ENCODE peak calls at places on chromosome 9, in nine cellular contexts. One of them, this sample, is unnamed.

GRCh38 chr9:95373069-95373681 is 55.7 kb upstream of the FANCC start:
- DNase-seq in body of pancreas: no peak
- DNase-seq in CD8-positive, alpha-beta T cell: no peak
- DNase-seq in foreskin keratinocyte: peak; percentile 19
- DNase-seq in AG04450: no peak
- DNase-seq in HL-60: no peak
- DNase-seq in hepatocyte: no peak
- DNase-seq in omental fat pad: no peak
- DNase-seq in neural crest cell: no peak
- DNase-seq in this sample: peak; percentile 35

GRCh38 chr9:131865446-131866195 is 125.7 kb upstream of the RAPGEF1 start:
- DNase-seq in CD8-positive, alpha-beta T cell: no peak
- DNase-seq in neural crest cell: no peak
- DNase-seq in body of pancreas: no peak
- DNase-seq in AG04450: no peak
- DNase-seq in foreskin keratinocyte: no peak
- DNase-seq in omental fat pad: no peak
- DNase-seq in HL-60: no peak
- DNase-seq in hepatocyte: no peak
- DNase-seq in this sample: no peak

GRCh38 chr9:89009049-89009840 is 18.0 kb downstream of the S1PR3 start:
- DNase-seq in neural crest cell: no peak
- DNase-seq in foreskin keratinocyte: no peak
- DNase-seq in AG04450: no peak
- DNase-seq in body of pancreas: no peak
- DNase-seq in omental fat pad: no peak
- DNase-seq in CD8-positive, alpha-beta T cell: no peak
- DNase-seq in hepatocyte: no peak
- DNase-seq in HL-60: no peak
- DNase-seq in this sample: no peak

GRCh38 chr9:14616188-14616982 is 76.8 kb downstream of the ZDHHC21 start:
- DNase-seq in hepatocyte: peak; percentile 68
- DNase-seq in AG04450: peak; percentile 42
- DNase-seq in CD8-positive, alpha-beta T cell: no peak
- DNase-seq in omental fat pad: no peak
- DNase-seq in body of pancreas: no peak
- DNase-seq in neural crest cell: no peak
- DNase-seq in foreskin keratinocyte: peak; percentile 30
- DNase-seq in HL-60: peak; percentile 1
- DNase-seq in this sample: peak; percentile 65

GRCh38 chr9:126587187-126588185 is 26.2 kb upstream of the LMX1B start:
- DNase-seq in neural crest cell: no peak
- DNase-seq in body of pancreas: peak; percentile 53
- DNase-seq in omental fat pad: no peak
- DNase-seq in HL-60: no peak
- DNase-seq in CD8-positive, alpha-beta T cell: no peak
- DNase-seq in hepatocyte: peak; percentile 70
- DNase-seq in AG04450: no peak
- DNase-seq in foreskin keratinocyte: no peak
- DNase-seq in this sample: no peak

GRCh38 chr9:121698627-121699270 is 47.3 kb downstream of the DAB2IP start:
- DNase-seq in omental fat pad: no peak
- DNase-seq in neural crest cell: peak; percentile 68
- DNase-seq in HL-60: no peak
- DNase-seq in body of pancreas: peak; percentile 34
- DNase-seq in AG04450: no peak
- DNase-seq in foreskin keratinocyte: no peak
- DNase-seq in hepatocyte: peak; percentile 76
- DNase-seq in CD8-positive, alpha-beta T cell: no peak
- DNase-seq in this sample: no peak

GRCh38 chr9:136244776-136245193 is 827 bp downstream of the QSOX2 start:
- DNase-seq in body of pancreas: no peak
- DNase-seq in omental fat pad: no peak
- DNase-seq in foreskin keratinocyte: no peak
- DNase-seq in CD8-positive, alpha-beta T cell: no peak
- DNase-seq in HL-60: no peak
- DNase-seq in AG04450: no peak
- DNase-seq in hepatocyte: no peak
- DNase-seq in neural crest cell: no peak
- DNase-seq in this sample: no peak

GRCh38 chr9:70935856-70936255 is 185.6 kb downstream of the TRPM3 start:
- DNase-seq in HL-60: no peak
- DNase-seq in hepatocyte: no peak
- DNase-seq in AG04450: no peak
- DNase-seq in body of pancreas: no peak
- DNase-seq in neural crest cell: no peak
- DNase-seq in foreskin keratinocyte: no peak
- DNase-seq in omental fat pad: no peak
- DNase-seq in CD8-positive, alpha-beta T cell: no peak
- DNase-seq in this sample: no peak

GRCh38 chr9:123611228-123611627 is 255.2 kb downstream of the CRB2 start:
- DNase-seq in AG04450: no peak
- DNase-seq in hepatocyte: no peak
- DNase-seq in neural crest cell: no peak
- DNase-seq in foreskin keratinocyte: no peak
- DNase-seq in body of pancreas: no peak
- DNase-seq in omental fat pad: no peak
- DNase-seq in HL-60: no peak
- DNase-seq in CD8-positive, alpha-beta T cell: no peak
- DNase-seq in this sample: no peak

GRCh38 chr9:93270976-93271375 is 87.0 kb downstream of the WNK2 start:
- DNase-seq in hepatocyte: no peak
- DNase-seq in omental fat pad: no peak
- DNase-seq in neural crest cell: no peak
- DNase-seq in AG04450: no peak
- DNase-seq in HL-60: no peak
- DNase-seq in foreskin keratinocyte: peak; percentile 17
- DNase-seq in body of pancreas: no peak
- DNase-seq in CD8-positive, alpha-beta T cell: no peak
- DNase-seq in this sample: peak; percentile 32

GRCh38 chr9:114399381-114399780 is 11.6 kb upstream of the AKNA start:
- DNase-seq in foreskin keratinocyte: peak; percentile 45
- DNase-seq in CD8-positive, alpha-beta T cell: no peak
- DNase-seq in body of pancreas: no peak
- DNase-seq in omental fat pad: no peak
- DNase-seq in hepatocyte: no peak
- DNase-seq in AG04450: no peak
- DNase-seq in HL-60: no peak
- DNase-seq in neural crest cell: no peak
- DNase-seq in this sample: no peak

GRCh38 chr9:128160603-128160987 is 530 bp downstream of the BBLN start:
- DNase-seq in hepatocyte: peak; percentile 45
- DNase-seq in omental fat pad: no peak
- DNase-seq in foreskin keratinocyte: no peak
- DNase-seq in CD8-positive, alpha-beta T cell: no peak
- DNase-seq in body of pancreas: no peak
- DNase-seq in AG04450: no peak
- DNase-seq in neural crest cell: no peak
- DNase-seq in HL-60: peak; percentile 33
- DNase-seq in this sample: no peak

GRCh38 chr9:92486371-92486770 is 4.1 kb upstream of the ASPN start:
- DNase-seq in hepatocyte: no peak
- DNase-seq in AG04450: no peak
- DNase-seq in body of pancreas: no peak
- DNase-seq in CD8-positive, alpha-beta T cell: no peak
- DNase-seq in HL-60: no peak
- DNase-seq in foreskin keratinocyte: no peak
- DNase-seq in omental fat pad: no peak
- DNase-seq in neural crest cell: no peak
- DNase-seq in this sample: no peak

GRCh38 chr9:88813810-88814209 is 177.5 kb upstream of the S1PR3 start:
- DNase-seq in hepatocyte: no peak
- DNase-seq in AG04450: no peak
- DNase-seq in omental fat pad: no peak
- DNase-seq in HL-60: no peak
- DNase-seq in CD8-positive, alpha-beta T cell: no peak
- DNase-seq in neural crest cell: no peak
- DNase-seq in body of pancreas: no peak
- DNase-seq in foreskin keratinocyte: no peak
- DNase-seq in this sample: no peak

GRCh38 chr9:306907-307306 is 92.2 kb downstream of the DOCK8 start:
- DNase-seq in CD8-positive, alpha-beta T cell: no peak
- DNase-seq in foreskin keratinocyte: no peak
- DNase-seq in body of pancreas: peak; percentile 21
- DNase-seq in omental fat pad: no peak
- DNase-seq in neural crest cell: no peak
- DNase-seq in hepatocyte: no peak
- DNase-seq in AG04450: no peak
- DNase-seq in HL-60: peak; percentile 72
- DNase-seq in this sample: no peak
- TF ChIP-seq CTCF in CD8-positive, alpha-beta T cell: no peak
- TF ChIP-seq CTCF in foreskin keratinocyte: peak; percentile 54
- TF ChIP-seq CTCF in body of pancreas: no peak
- TF ChIP-seq CTCF in omental fat pad: no peak
- TF ChIP-seq CTCF in neural crest cell: no peak
- TF ChIP-seq CTCF in hepatocyte: peak; percentile 4
- TF ChIP-seq CTCF in AG04450: no peak
- TF ChIP-seq CTCF in HL-60: peak; percentile 46
- TF ChIP-seq CTCF in this sample: no peak

DNA sequence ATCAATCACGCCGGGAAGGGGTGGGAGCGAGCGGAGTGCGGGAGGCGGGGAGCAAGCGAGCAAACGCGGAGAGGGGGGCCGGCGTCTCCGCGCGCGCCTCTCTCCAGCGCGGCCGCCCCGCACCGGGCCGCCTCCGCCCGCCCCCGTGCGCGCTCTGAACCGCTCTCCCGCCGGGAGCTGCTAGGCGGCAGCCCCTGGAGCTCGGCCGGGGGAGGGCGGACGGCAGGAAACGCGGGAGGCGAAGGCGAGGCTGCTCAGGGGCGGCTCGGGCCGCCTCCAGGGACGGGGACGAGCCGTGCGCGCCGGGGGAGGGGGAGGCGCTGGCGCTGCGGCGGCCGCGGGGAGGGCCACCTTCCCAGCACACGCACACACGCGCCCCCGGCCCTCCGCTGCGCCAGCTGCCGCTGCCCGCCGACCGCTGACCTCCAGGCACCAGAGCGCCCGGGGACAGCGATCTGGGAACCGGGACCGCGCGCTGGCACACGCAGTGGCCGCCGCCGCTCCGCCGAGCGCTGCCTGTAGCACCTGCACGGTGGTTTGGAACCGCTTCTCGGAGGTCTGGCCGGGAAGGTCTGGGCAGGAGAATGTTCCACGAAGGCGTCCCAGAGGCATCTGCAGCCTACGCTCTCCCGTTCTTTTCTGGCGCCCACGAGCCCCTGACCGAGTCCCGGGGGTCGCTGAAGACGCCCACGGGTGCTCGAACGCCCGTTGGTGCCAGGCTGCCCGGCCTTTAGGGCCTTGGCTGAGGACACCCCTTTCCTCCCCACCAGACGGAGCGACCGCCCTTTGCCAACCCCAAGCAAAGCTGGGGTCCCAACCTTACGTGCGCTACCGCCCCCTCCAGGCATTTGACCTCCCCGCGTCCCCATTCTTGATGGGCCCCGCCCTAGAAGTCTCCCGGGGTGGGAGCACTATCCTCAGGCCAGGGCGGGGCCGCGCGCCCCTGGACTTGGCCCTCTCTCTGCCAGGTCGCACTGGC is at the start of gene GABBR2:
- DNase-seq in CD8-positive, alpha-beta T cell: no peak
- DNase-seq in omental fat pad: no peak
- DNase-seq in HL-60: no peak
- DNase-seq in AG04450: no peak
- DNase-seq in foreskin keratinocyte: peak; percentile 1
- DNase-seq in neural crest cell: peak; percentile 14
- DNase-seq in body of pancreas: no peak
- DNase-seq in hepatocyte: peak; percentile 25
- DNase-seq in this sample: no peak
- TF ChIP-seq CTCF in CD8-positive, alpha-beta T cell: no peak
- TF ChIP-seq CTCF in omental fat pad: no peak
- TF ChIP-seq CTCF in HL-60: no peak
- TF ChIP-seq CTCF in AG04450: no peak
- TF ChIP-seq CTCF in foreskin keratinocyte: no peak
- TF ChIP-seq CTCF in neural crest cell: no peak
- TF ChIP-seq CTCF in body of pancreas: no peak
- TF ChIP-seq CTCF in hepatocyte: no peak
- TF ChIP-seq CTCF in this sample: no peak

GRCh38 chr9:34256104-34256503 is 73.0 kb downstream of the KIF24 start:
- DNase-seq in AG04450: no peak
- DNase-seq in omental fat pad: no peak
- DNase-seq in HL-60: no peak
- DNase-seq in CD8-positive, alpha-beta T cell: no peak
- DNase-seq in hepatocyte: no peak
- DNase-seq in neural crest cell: no peak
- DNase-seq in body of pancreas: no peak
- DNase-seq in foreskin keratinocyte: no peak
- DNase-seq in this sample: no peak
- TF ChIP-seq CTCF in AG04450: peak; percentile 24
- TF ChIP-seq CTCF in omental fat pad: no peak
- TF ChIP-seq CTCF in HL-60: no peak
- TF ChIP-seq CTCF in CD8-positive, alpha-beta T cell: no peak
- TF ChIP-seq CTCF in hepatocyte: peak; percentile 6
- TF ChIP-seq CTCF in neural crest cell: no peak
- TF ChIP-seq CTCF in body of pancreas: no peak
- TF ChIP-seq CTCF in foreskin keratinocyte: peak; percentile 47
- TF ChIP-seq CTCF in this sample: peak; percentile 35

GRCh38 chr9:77764894-77765780 is 117.0 kb upstream of the GNA14 start:
- DNase-seq in HL-60: no peak
- DNase-seq in AG04450: peak; percentile 50
- DNase-seq in neural crest cell: no peak
- DNase-seq in hepatocyte: peak; percentile 50
- DNase-seq in CD8-positive, alpha-beta T cell: no peak
- DNase-seq in foreskin keratinocyte: peak; percentile 22
- DNase-seq in body of pancreas: no peak
- DNase-seq in omental fat pad: no peak
- DNase-seq in this sample: peak; percentile 48
- TF ChIP-seq CTCF in HL-60: peak; percentile 7
- TF ChIP-seq CTCF in AG04450: peak; percentile 73
- TF ChIP-seq CTCF in neural crest cell: peak; percentile 57
- TF ChIP-seq CTCF in hepatocyte: peak; percentile 55
- TF ChIP-seq CTCF in CD8-positive, alpha-beta T cell: no peak
- TF ChIP-seq CTCF in foreskin keratinocyte: peak; percentile 69
- TF ChIP-seq CTCF in body of pancreas: no peak
- TF ChIP-seq CTCF in omental fat pad: no peak
- TF ChIP-seq CTCF in this sample: peak; percentile 30

This sample was measured in bronchial epithelial cell.